ENCODE peak calls at places on chromosome 22, in four cellular contexts. One of them, this sample, is unnamed.

GRCh38 chr22:26326803-26327202 is 102.3 kb upstream of the ASPHD2 start:
- DNase-seq in fibroblast of lung: no peak
- DNase-seq in tibial artery: no peak
- DNase-seq in colonic mucosa: no peak
- DNase-seq in this sample: no peak

GRCh38 chr22:34380532-34380931 is 460.3 kb upstream of the LARGE1 start:
- DNase-seq in colonic mucosa: no peak
- DNase-seq in fibroblast of lung: no peak
- DNase-seq in tibial artery: no peak
- DNase-seq in this sample: no peak

GRCh38 chr22:31337178-31337577 is 9.0 kb downstream of the PATZ1 start:
- DNase-seq in colonic mucosa: no peak
- DNase-seq in fibroblast of lung: no peak
- DNase-seq in tibial artery: no peak
- DNase-seq in this sample: no peak

GRCh38 chr22:24428751-24429410 is 1.5 kb downstream of the ADORA2A start:
- DNase-seq in colonic mucosa: no peak
- DNase-seq in fibroblast of lung: no peak
- DNase-seq in tibial artery: peak; percentile 3
- DNase-seq in this sample: no peak

GRCh38 chr22:19687561-19688300 is 26.6 kb upstream of the SEPTIN5 start:
- DNase-seq in tibial artery: no peak
- DNase-seq in colonic mucosa: no peak
- DNase-seq in fibroblast of lung: no peak
- DNase-seq in this sample: no peak

GRCh38 chr22:27641049-27641790 is 160.3 kb downstream of the MN1 start:
- DNase-seq in tibial artery: no peak
- DNase-seq in fibroblast of lung: peak; percentile 33
- DNase-seq in colonic mucosa: no peak
- DNase-seq in this sample: no peak

GRCh38 chr22:26707581-26707980 is 50.2 kb downstream of the MIAT start:
- DNase-seq in tibial artery: no peak
- DNase-seq in colonic mucosa: no peak
- DNase-seq in fibroblast of lung: peak; percentile 56
- DNase-seq in this sample: no peak

GRCh38 chr22:36125994-36126531 is 34.5 kb downstream of the APOL3 start:
- DNase-seq in tibial artery: no peak
- DNase-seq in fibroblast of lung: no peak
- DNase-seq in colonic mucosa: no peak
- DNase-seq in this sample: no peak

GRCh38 chr22:17795661-17796548 is 21.6 kb upstream of the BID start:
- DNase-seq in tibial artery: no peak
- DNase-seq in fibroblast of lung: no peak
- DNase-seq in colonic mucosa: no peak
- DNase-seq in this sample: no peak

GRCh38 chr22:22661275-22661674 is 16.9 kb downstream of the GGTLC2 start:
- DNase-seq in tibial artery: no peak
- DNase-seq in fibroblast of lung: no peak
- DNase-seq in colonic mucosa: no peak
- DNase-seq in this sample: no peak

GRCh38 chr22:22657712-22658111 is 13.3 kb downstream of the GGTLC2 start:
- DNase-seq in colonic mucosa: no peak
- DNase-seq in fibroblast of lung: no peak
- DNase-seq in tibial artery: no peak
- DNase-seq in this sample: no peak

DNA sequence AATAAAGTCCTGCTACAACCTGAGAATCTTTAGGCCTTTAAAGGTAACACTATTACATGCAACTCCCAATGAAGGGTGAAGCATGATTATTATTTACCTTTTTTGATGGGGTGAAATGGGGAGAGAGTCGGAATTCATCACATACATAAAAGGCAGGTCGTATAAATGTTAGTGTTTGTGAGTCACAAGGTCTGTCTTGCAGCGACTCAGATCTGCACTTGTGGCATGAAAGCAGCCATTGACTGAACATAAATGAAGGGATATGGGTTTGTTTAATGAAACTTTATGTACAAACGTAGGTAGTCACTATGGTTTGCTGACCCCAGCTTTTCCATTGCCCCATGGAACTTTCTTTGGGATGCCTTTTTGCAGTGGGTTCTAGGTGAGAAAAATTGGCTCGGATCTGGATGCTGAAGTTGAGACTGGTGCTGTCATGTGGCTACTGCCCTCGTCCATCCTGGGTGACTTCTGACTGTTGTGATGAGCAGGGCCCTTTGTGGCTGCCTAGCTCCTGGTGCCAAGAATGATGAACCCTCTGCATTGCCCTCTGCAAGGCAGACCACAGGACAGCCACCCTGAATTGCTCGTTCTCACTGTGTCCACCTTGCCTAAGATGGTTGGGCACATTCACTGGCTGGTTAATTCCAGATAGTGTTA is 11.2 kb downstream of the GGTLC2 start:
- DNase-seq in tibial artery: no peak
- DNase-seq in colonic mucosa: no peak
- DNase-seq in fibroblast of lung: no peak
- DNase-seq in this sample: no peak
- H3K36me3 ChIP-seq in tibial artery: no peaks in the 10 kb centered on the region
- H3K36me3 ChIP-seq in colonic mucosa: no peaks in the 10 kb centered on the region
- H3K36me3 ChIP-seq in fibroblast of lung: no peaks in the 10 kb centered on the region
- H3K36me3 ChIP-seq in this sample: no peaks in the 10 kb centered on the region

DNA sequence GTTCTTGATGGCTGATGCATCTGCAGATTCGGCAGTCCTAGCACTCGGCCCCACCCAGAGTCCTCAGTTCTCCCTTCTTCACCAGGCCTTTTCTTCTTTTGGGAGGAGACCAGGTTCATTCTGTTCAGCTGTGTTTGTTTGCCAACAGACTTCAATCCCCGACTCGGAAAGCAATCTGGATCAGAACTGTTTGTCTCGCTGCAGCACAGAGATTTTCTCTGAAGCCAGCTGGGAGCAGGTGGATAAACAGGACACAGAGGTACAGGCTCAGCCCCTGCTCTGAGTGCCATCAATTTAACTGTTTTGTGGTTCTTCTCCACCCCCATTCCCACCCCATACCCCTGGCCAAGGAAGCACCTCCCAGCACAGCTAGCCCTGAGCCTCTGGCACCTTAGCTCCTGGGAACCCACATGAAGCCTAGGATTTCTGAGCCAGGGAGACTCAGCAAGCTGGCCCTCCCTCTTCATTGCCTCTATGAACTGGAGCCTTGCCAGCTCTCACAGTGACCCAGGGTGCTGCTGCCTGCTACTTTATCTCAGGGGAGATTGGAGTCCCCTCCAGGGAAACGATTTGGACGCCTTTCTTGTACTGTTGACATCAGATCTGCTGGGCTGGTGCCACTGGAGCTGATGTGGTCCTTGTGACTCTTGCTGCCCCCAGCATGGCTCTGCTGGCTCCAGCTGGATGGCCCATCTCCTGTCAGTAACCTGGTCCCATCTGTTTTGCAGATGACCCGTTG is 58.2 kb upstream of the HORMAD2 start:
- DNase-seq in tibial artery: no peak
- DNase-seq in colonic mucosa: no peak
- DNase-seq in fibroblast of lung: no peak
- DNase-seq in this sample: no peak
- H3K36me3 ChIP-seq in tibial artery: peaks cover 100% of the 10 kb centered on the region
- H3K36me3 ChIP-seq in colonic mucosa: peaks cover 19% of the 10 kb centered on the region
- H3K36me3 ChIP-seq in fibroblast of lung: peaks cover 23% of the 10 kb centered on the region
- H3K36me3 ChIP-seq in this sample: peaks cover 100% of the 10 kb centered on the region

GRCh38 chr22:37231406-37232139 is 12.5 kb downstream of the RAC2 start:
- DNase-seq in tibial artery: no peak
- DNase-seq in fibroblast of lung: no peak
- DNase-seq in colonic mucosa: no peak
- DNase-seq in this sample: no peak
- H3K36me3 ChIP-seq in tibial artery: no peaks in the 10 kb centered on the region
- H3K36me3 ChIP-seq in fibroblast of lung: no peaks in the 10 kb centered on the region
- H3K36me3 ChIP-seq in colonic mucosa: no peaks in the 10 kb centered on the region
- H3K36me3 ChIP-seq in this sample: no peaks in the 10 kb centered on the region

GRCh38 chr22:30333707-30334087 is 7.0 kb upstream of the TBC1D10A start:
- DNase-seq in fibroblast of lung: no peak
- DNase-seq in colonic mucosa: no peak
- DNase-seq in tibial artery: no peak
- DNase-seq in this sample: no peak
- H3K36me3 ChIP-seq in fibroblast of lung: peaks cover 38% of the 10 kb centered on the region
- H3K36me3 ChIP-seq in colonic mucosa: peaks cover 44% of the 10 kb centered on the region
- H3K36me3 ChIP-seq in tibial artery: peaks cover 83% of the 10 kb centered on the region
- H3K36me3 ChIP-seq in this sample: peaks cover 65% of the 10 kb centered on the region

DNA sequence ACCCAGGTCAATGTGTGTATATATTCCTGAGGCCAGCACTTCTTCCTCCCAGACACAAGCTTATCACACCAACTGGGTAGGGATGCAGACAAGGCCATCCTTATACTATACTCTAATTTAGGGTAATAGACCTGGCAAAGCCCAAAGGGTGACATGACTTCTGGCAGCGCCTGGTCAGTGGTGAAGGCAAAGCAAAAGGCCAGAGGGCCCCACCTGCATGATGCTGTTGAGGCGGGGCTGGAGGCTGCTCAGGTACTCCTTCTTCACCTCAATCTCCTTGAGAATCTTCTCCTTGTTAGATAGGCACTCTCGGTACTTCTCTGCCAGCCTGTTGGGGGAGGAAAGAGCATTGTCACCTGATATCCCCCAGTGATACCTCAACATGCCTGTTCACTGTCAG is 17.1 kb downstream of the THOC5 start:
- DNase-seq in tibial artery: no peak
- DNase-seq in fibroblast of lung: no peak
- DNase-seq in colonic mucosa: no peak
- DNase-seq in this sample: no peak
- H3K36me3 ChIP-seq in tibial artery: peaks cover 84% of the 10 kb centered on the region
- H3K36me3 ChIP-seq in fibroblast of lung: peaks cover 14% of the 10 kb centered on the region
- H3K36me3 ChIP-seq in colonic mucosa: peaks cover 4% of the 10 kb centered on the region
- H3K36me3 ChIP-seq in this sample: peaks cover 97% of the 10 kb centered on the region

GRCh38 chr22:21624120-21624879 is 5.5 kb downstream of the YDJC start:
- DNase-seq in tibial artery: no peak
- DNase-seq in fibroblast of lung: no peak
- DNase-seq in colonic mucosa: peak; percentile 41
- DNase-seq in this sample: no peak
- H3K36me3 ChIP-seq in tibial artery: no peaks in the 10 kb centered on the region
- H3K36me3 ChIP-seq in fibroblast of lung: peaks cover 20% of the 10 kb centered on the region
- H3K36me3 ChIP-seq in colonic mucosa: peaks cover 4% of the 10 kb centered on the region
- H3K36me3 ChIP-seq in this sample: peaks cover 7% of the 10 kb centered on the region

DNA sequence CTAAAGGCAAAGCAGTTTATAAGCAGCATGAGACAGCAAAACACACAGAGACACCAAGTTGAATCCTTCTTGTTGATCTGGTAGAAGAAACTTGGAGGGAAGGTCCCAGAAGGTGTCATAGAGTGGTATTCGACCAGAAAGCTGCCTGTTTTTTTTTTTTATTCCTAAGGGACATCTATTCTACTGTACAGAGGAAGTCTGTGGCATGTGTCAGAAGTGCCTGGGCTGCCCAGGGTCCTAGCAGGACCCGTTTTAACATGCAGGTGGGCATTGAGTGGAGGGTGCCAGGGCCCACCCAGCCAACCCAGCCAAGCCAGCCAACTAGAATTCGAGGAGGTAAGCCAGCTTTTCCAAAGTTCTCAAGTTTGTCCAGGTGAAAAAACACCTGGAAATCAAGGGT is 68.0 kb upstream of the ATXN10 start:
- DNase-seq in fibroblast of lung: no peak
- DNase-seq in tibial artery: no peak
- DNase-seq in colonic mucosa: no peak
- DNase-seq in this sample: no peak
- H3K36me3 ChIP-seq in fibroblast of lung: no peaks in the 10 kb centered on the region
- H3K36me3 ChIP-seq in tibial artery: peaks cover 17% of the 10 kb centered on the region
- H3K36me3 ChIP-seq in colonic mucosa: no peaks in the 10 kb centered on the region
- H3K36me3 ChIP-seq in this sample: no peaks in the 10 kb centered on the region

DNA sequence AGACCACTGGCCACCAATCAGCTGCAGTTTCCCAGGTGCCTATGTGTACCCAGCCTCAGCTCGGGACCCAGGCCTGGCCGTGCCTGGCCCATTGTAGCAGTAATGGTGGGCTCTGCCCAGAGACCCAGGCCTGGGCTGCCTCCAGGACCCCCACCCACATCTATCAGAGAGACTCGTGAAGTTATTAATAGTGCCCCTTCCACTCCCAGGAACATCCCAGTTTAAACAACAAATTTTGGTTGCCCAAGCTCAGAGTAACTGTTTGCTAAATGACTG is 42.5 kb downstream of the IGLL5 start:
- DNase-seq in fibroblast of lung: no peak
- DNase-seq in colonic mucosa: no peak
- DNase-seq in tibial artery: no peak
- DNase-seq in this sample: no peak
- H3K36me3 ChIP-seq in fibroblast of lung: no peaks in the 10 kb centered on the region
- H3K36me3 ChIP-seq in colonic mucosa: no peaks in the 10 kb centered on the region
- H3K36me3 ChIP-seq in tibial artery: no peaks in the 10 kb centered on the region
- H3K36me3 ChIP-seq in this sample: no peaks in the 10 kb centered on the region

DNA sequence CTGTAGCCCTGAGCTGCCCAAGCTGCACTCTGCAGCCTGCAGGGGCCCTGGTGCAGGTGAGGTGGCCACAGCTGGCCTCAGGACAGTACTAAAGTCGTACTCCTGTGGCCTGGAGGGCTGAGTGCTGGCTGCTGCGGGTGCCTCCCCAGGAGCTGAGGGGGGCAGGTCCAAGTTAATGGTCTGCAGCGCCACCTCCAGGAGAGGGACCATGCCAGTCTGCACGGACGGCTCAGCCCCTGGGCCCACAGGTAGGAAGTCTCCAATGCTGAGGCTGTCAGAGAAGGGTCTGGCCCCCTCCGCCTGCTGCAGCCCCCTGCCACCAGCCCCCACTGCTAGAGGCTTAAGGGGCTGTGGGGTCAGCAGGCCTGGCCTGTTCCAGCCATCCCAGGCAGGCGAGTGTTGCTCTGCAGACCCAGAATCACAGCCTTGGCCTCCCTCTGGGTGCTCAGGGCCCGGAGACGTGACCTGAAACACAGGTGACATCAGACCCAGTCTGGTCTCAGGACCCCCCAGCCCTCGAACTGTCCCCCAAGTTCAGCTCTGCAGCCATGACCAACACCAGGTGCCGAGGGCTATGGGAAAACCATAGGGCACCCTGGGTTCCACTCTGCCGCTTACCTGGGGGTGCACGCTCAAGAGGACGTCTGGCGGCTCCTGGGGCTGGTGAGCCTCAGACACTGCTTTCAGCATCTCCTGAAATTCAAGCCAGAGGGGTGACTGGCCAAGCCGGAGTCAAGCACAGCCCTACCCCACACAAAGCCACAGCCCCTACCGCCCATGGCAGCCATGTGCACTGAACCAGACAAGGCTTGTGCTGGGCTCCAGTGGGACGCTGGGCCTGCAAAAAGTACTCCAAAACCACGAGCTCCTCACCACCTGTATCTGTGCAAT is 20.8 kb downstream of the SELENOO start:
- DNase-seq in colonic mucosa: no peak
- DNase-seq in fibroblast of lung: no peak
- DNase-seq in tibial artery: no peak
- DNase-seq in this sample: no peak
- H3K36me3 ChIP-seq in colonic mucosa: peaks cover 13% of the 10 kb centered on the region
- H3K36me3 ChIP-seq in fibroblast of lung: peaks cover 59% of the 10 kb centered on the region
- H3K36me3 ChIP-seq in tibial artery: peaks cover 94% of the 10 kb centered on the region
- H3K36me3 ChIP-seq in this sample: peaks cover 86% of the 10 kb centered on the region

GRCh38 chr22:20882855-20883254 is 24.0 kb downstream of the SNAP29 start:
- DNase-seq in colonic mucosa: no peak
- DNase-seq in fibroblast of lung: no peak
- DNase-seq in tibial artery: no peak
- DNase-seq in this sample: no peak
- H3K36me3 ChIP-seq in colonic mucosa: no peaks in the 10 kb centered on the region
- H3K36me3 ChIP-seq in fibroblast of lung: peaks cover 8% of the 10 kb centered on the region
- H3K36me3 ChIP-seq in tibial artery: peaks cover 60% of the 10 kb centered on the region
- H3K36me3 ChIP-seq in this sample: peaks cover 43% of the 10 kb centered on the region